ENCODE peak calls at places on chromosomes 2 and 18, in six cellular contexts. K, E, H, L, D and V are unnamed samples.

GRCh38 chr18:394276-394996 is 106.1 kb downstream of the COLEC12 start:
- DNase-seq in E (no peak), L (no peak), H (no peak), K (peak), D (no peak), V (no peak)

GRCh38 chr18:12411456-12411855 is 3.7 kb downstream of the PRELID3A start:
- DNase-seq in D (no peak), K (no peak), E (no peak), H (no peak), L (no peak), V (no peak)

GRCh38 chr18:48640566-48641270 is 101.9 kb downstream of the CTIF start:
- DNase-seq in H (no peak), E (no peak), D (no peak), K (no peak), L (no peak), V (no peak)

GRCh38 chr18:8828798-8829197 is 123.4 kb downstream of the MTCL1 start:
- DNase-seq in L (no peak), K (no peak), E (no peak), D (no peak), H (no peak), V (no peak)

GRCh38 chr2:192307530-192307929 is 112.8 kb upstream of the TMEFF2 start:
- DNase-seq in D (no peak), K (no peak), H (no peak), E (no peak), L (no peak), V (no peak)

GRCh38 chr18:8803063-8803795 is 97.9 kb downstream of the MTCL1 start:
- DNase-seq in E (no peak), L (no peak), K (peak), D (no peak), H (no peak), V (no peak)

GRCh38 chr18:25799221-25799620 is 291.2 kb downstream of the SS18 start:
- DNase-seq in H (no peak), D (no peak), E (no peak), K (no peak), L (no peak), V (no peak)

GRCh38 chr2:42200534-42201227 is 31.5 kb downstream of the EML4 start:
- DNase-seq in D (no peak), H (no peak), E (no peak), L (peak), K (no peak), V (no peak)

GRCh38 chr18:58887613-58887963 is 22.9 kb downstream of the ZNF532 start:
- DNase-seq in E (no peak), K (peak), H (peak), L (peak), D (peak), V (peak)

GRCh38 chr2:52821631-52822030 is 946.0 kb upstream of the CHAC2 start:
- DNase-seq in L (no peak), D (no peak), K (no peak), E (no peak), H (no peak), V (no peak)

GRCh38 chr18:29560270-29560669 is 1383.3 kb upstream of the CDH2 start:
- DNase-seq in L (no peak), E (no peak), K (no peak), D (no peak), H (peak), V (no peak)

GRCh38 chr2:42031783-42032620 is 15.8 kb upstream of the PKDCC start:
- DNase-seq in L (no peak), E (no peak), D (no peak), H (no peak), K (no peak), V (no peak)

GRCh38 chr2:105865222-105865913 is 120.7 kb downstream of the NCK2 start:
- DNase-seq in E (no peak), L (no peak), D (no peak), K (no peak), H (no peak), V (no peak)

GRCh38 chr2:111898703-111899514 is 502 bp downstream of the MERTK start:
- DNase-seq in K (peak), L (peak), D (peak), H (no peak), E (no peak), V (no peak)

GRCh38 chr2:140842110-140842509 is 1288.7 kb downstream of the LRP1B start:
- DNase-seq in D (no peak), H (no peak), E (no peak), L (no peak), K (no peak), V (no peak)

GRCh38 chr2:73935641-73936040 is 9.0 kb downstream of the DGUOK start:
- DNase-seq in H (no peak), L (no peak), D (no peak), E (no peak), K (no peak), V (no peak)

GRCh38 chr2:119283873-119284331 is 60.3 kb downstream of the STEAP3 start:
- DNase-seq in K (peak), D (peak), H (no peak), E (no peak), L (no peak), V (peak)

GRCh38 chr2:233535276-233535675 is 31.3 kb downstream of the USP40 start:
- DNase-seq in E (no peak), H (no peak), D (no peak), K (no peak), L (no peak), V (no peak)

GRCh38 chr2:176961759-176962158 is 250.8 kb upstream of the HNRNPA3 start:
- DNase-seq in E (no peak), H (no peak), L (no peak), D (no peak), K (no peak), V (no peak)

GRCh38 chr2:217652761-217653160 is 350.0 kb downstream of the TNS1 start:
- DNase-seq in E (no peak), L (no peak), H (no peak), K (no peak), D (no peak), V (no peak)

GRCh38 chr2:164992818-164993217 is 37.5 kb upstream of the SLC38A11 start:
- DNase-seq in K (peak), L (peak), H (peak), D (no peak), E (peak), V (peak)

GRCh38 chr18:7778181-7778580 is 211.1 kb downstream of the PTPRM start:
- DNase-seq in K (no peak), H (no peak), D (no peak), E (no peak), L (no peak), V (no peak)

GRCh38 chr2:33168425-33168824 is 221.7 kb downstream of the LTBP1 start:
- DNase-seq in H (no peak), E (no peak), D (no peak), K (no peak), L (no peak), V (no peak)

GRCh38 chr2:238865015-238865719 is 17.3 kb downstream of the TWIST2 start:
- DNase-seq in H (no peak), L (no peak), E (no peak), D (no peak), K (no peak), V (no peak)

GRCh38 chr2:238863749-238864206 is 15.9 kb downstream of the TWIST2 start:
- DNase-seq in K (no peak), H (no peak), L (no peak), E (no peak), D (no peak), V (no peak)

GRCh38 chr2:238865744-238866355 is 18.0 kb downstream of the TWIST2 start:
- DNase-seq in E (no peak), L (no peak), K (no peak), D (no peak), H (no peak), V (no peak)

GRCh38 chr2:238863231-238863630 is 15.3 kb downstream of the TWIST2 start:
- DNase-seq in E (no peak), K (no peak), L (no peak), D (no peak), H (no peak), V (no peak)

GRCh38 chr2:238864207-238865014 is 16.5 kb downstream of the TWIST2 start:
- DNase-seq in E (no peak), D (peak), L (peak), H (no peak), K (peak), V (no peak)
- H3K4me3 ChIP-seq in E (peak), D (peak), L (no peak), H (no peak), K (no peak), V (no peak)

GRCh38 chr2:130389783-130390182 is 33.9 kb downstream of the PTPN18 start:
- DNase-seq in H (no peak), K (no peak), E (no peak), L (no peak), D (no peak), V (no peak)

GRCh38 chr2:130391058-130391871 is 35.4 kb downstream of the PTPN18 start:
- DNase-seq in K (peak), E (peak), H (peak), L (peak), D (peak), V (peak)

GRCh38 chr2:130390460-130391057 is 34.7 kb downstream of the PTPN18 start:
- DNase-seq in E (no peak), H (peak), L (no peak), D (peak), K (peak), V (peak)

GRCh38 chr2:130393318-130393910 is 37.6 kb downstream of the PTPN18 start:
- DNase-seq in D (no peak), E (no peak), K (no peak), H (no peak), L (no peak), V (no peak)

GRCh38 chr2:130391872-130392670 is 36.2 kb downstream of the PTPN18 start:
- DNase-seq in H (no peak), L (no peak), K (peak), E (peak), D (no peak), V (peak)
- H3K4me3 ChIP-seq in H (peak), L (peak), K (no peak), E (peak), D (peak), V (peak)

DNA sequence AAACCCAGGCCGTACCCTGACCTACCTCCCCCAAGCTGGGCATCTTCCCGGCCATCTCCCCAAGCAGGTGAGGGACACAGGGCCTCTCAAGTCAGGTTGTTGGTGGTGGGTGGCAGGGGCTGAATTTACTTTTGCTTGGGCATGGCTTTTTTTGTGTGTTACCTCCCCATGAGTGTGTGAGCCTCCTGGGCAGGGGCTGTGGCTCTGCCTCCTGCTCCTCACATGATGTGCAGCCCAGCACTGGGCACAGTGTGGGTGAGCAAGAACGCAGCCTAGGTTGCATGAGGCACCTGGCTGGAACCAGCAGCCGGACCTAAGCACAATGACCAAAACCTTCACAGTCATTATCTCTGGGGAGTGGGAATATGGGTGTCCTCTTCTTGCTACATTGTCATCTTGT is 22.3 kb downstream of the CELF4 start:
- DNase-seq in D (no peak), E (no peak), L (no peak), H (no peak), K (no peak), V (no peak)
- H3K4me3 ChIP-seq in D (no peak), E (no peak), L (no peak), H (no peak), K (no peak), V (no peak)

GRCh38 chr2:20649586-20650375 is 1.1 kb downstream of the HS1BP3 start:
- DNase-seq in K (no peak), E (no peak), H (no peak), D (no peak), L (no peak), V (peak)

GRCh38 chr2:20648207-20648606 is 2.7 kb downstream of the HS1BP3 start:
- DNase-seq in E (no peak), L (no peak), K (no peak), H (no peak), D (no peak), V (no peak)

GRCh38 chr2:20650412-20650879 is 452 bp downstream of the HS1BP3 start:
- DNase-seq in L (peak), D (no peak), E (peak), K (no peak), H (peak), V (peak)

GRCh38 chr2:20647764-20648164 is 3.1 kb downstream of the HS1BP3 start:
- DNase-seq in K (no peak), E (no peak), L (no peak), H (no peak), D (no peak), V (no peak)

DNA sequence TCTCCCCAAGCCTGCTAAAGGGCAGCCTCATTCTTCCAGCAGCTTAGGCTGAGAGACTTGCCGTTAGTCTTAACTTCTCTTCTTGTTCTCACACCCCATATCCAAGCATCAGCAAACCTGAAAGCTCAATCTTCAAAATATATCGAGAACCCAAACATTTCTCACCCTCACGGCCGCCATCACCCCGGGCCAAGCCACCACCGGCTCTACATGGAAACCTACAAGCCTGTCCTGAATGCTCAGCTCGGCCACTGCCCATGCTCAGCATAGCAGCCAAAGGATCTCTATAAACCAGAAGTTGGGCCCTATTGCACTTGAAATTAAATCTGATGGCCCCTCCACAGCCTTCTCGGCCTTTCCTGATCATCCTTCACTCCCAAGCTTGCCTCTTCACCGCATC is 2.1 kb downstream of the HS1BP3 start:
- DNase-seq in E (no peak), K (no peak), H (no peak), D (no peak), L (no peak), V (peak)
- H3K4me3 ChIP-seq in E (no peak), K (no peak), H (no peak), D (no peak), L (no peak), V (no peak)